ENCODE peak calls at places on chromosome 16, in five cellular contexts. One of them, this sample, is unnamed.

GRCh38 chr16:2697401-2697948 is 15.2 kb downstream of the KCTD5 start:
- DNase-seq in retina: no peak
- DNase-seq in GF-D8: no peak
- DNase-seq in CD8-positive, alpha-beta memory T cell: no peak
- DNase-seq in activated B cell treated with CpG ODN at 0.5 μM for 24 hours: no peak
- DNase-seq in this sample: no peak

GRCh38 chr16:73432794-73433455 is 385.0 kb upstream of the ZFHX3 start:
- DNase-seq in retina: no peak
- DNase-seq in GF-D8: no peak
- DNase-seq in CD8-positive, alpha-beta memory T cell: no peak
- DNase-seq in activated B cell treated with CpG ODN at 0.5 μM for 24 hours: no peak
- DNase-seq in this sample: no peak

GRCh38 chr16:4936181-4936990 is 562 bp downstream of the PPL start:
- DNase-seq in retina: peak; percentile 40
- DNase-seq in GF-D8: no peak
- DNase-seq in CD8-positive, alpha-beta memory T cell: no peak
- DNase-seq in activated B cell treated with CpG ODN at 0.5 μM for 24 hours: no peak
- DNase-seq in this sample: no peak

GRCh38 chr16:1895068-1895467 is 23.1 kb upstream of the MEIOB start:
- DNase-seq in retina: no peak
- DNase-seq in GF-D8: no peak
- DNase-seq in CD8-positive, alpha-beta memory T cell: no peak
- DNase-seq in activated B cell treated with CpG ODN at 0.5 μM for 24 hours: no peak
- DNase-seq in this sample: no peak

GRCh38 chr16:3650631-3651265 is 3.7 kb upstream of the DNASE1 start:
- DNase-seq in retina: no peak
- DNase-seq in GF-D8: no peak
- DNase-seq in CD8-positive, alpha-beta memory T cell: no peak
- DNase-seq in activated B cell treated with CpG ODN at 0.5 μM for 24 hours: no peak
- DNase-seq in this sample: no peak

GRCh38 chr16:88069397-88070168 is 118.3 kb downstream of the BANP start:
- DNase-seq in retina: no peak
- DNase-seq in GF-D8: no peak
- DNase-seq in CD8-positive, alpha-beta memory T cell: no peak
- DNase-seq in activated B cell treated with CpG ODN at 0.5 μM for 24 hours: peak; percentile 79
- DNase-seq in this sample: no peak

GRCh38 chr16:87850009-87851006 is 19.0 kb downstream of the SLC7A5 start:
- DNase-seq in retina: peak; percentile 88
- DNase-seq in GF-D8: no peak
- DNase-seq in CD8-positive, alpha-beta memory T cell: peak; percentile 70
- DNase-seq in activated B cell treated with CpG ODN at 0.5 μM for 24 hours: peak; percentile 66
- DNase-seq in this sample: no peak

GRCh38 chr16:16915771-16916170 is 536.8 kb downstream of the NPIPA7 start:
- DNase-seq in retina: no peak
- DNase-seq in GF-D8: no peak
- DNase-seq in CD8-positive, alpha-beta memory T cell: no peak
- DNase-seq in activated B cell treated with CpG ODN at 0.5 μM for 24 hours: no peak
- DNase-seq in this sample: no peak

GRCh38 chr16:46972971-46973456 is 460 bp downstream of the DNAJA2 start:
- DNase-seq in retina: peak; percentile 80
- DNase-seq in GF-D8: no peak
- DNase-seq in CD8-positive, alpha-beta memory T cell: peak; percentile 46
- DNase-seq in activated B cell treated with CpG ODN at 0.5 μM for 24 hours: peak; percentile 50
- DNase-seq in this sample: peak; percentile 12

GRCh38 chr16:53678756-53679334 is 24.8 kb downstream of the RPGRIP1L start:
- DNase-seq in retina: no peak
- DNase-seq in GF-D8: no peak
- DNase-seq in CD8-positive, alpha-beta memory T cell: no peak
- DNase-seq in activated B cell treated with CpG ODN at 0.5 μM for 24 hours: no peak
- DNase-seq in this sample: no peak

GRCh38 chr16:1407749-1408148 is 6.8 kb downstream of the UNKL start:
- DNase-seq in retina: no peak
- DNase-seq in GF-D8: no peak
- DNase-seq in CD8-positive, alpha-beta memory T cell: no peak
- DNase-seq in activated B cell treated with CpG ODN at 0.5 μM for 24 hours: no peak
- DNase-seq in this sample: no peak

GRCh38 chr16:14378684-14379467 is 251.2 kb downstream of the PARN start:
- DNase-seq in retina: no peak
- DNase-seq in GF-D8: no peak
- DNase-seq in CD8-positive, alpha-beta memory T cell: no peak
- DNase-seq in activated B cell treated with CpG ODN at 0.5 μM for 24 hours: no peak
- DNase-seq in this sample: no peak

GRCh38 chr16:84599528-84600202 is 18.2 kb downstream of the COTL1 start:
- DNase-seq in retina: peak; percentile 83
- DNase-seq in GF-D8: peak; percentile 97
- DNase-seq in CD8-positive, alpha-beta memory T cell: no peak
- DNase-seq in activated B cell treated with CpG ODN at 0.5 μM for 24 hours: peak; percentile 55
- DNase-seq in this sample: peak; percentile 41

GRCh38 chr16:67934306-67935095 is 2.1 kb downstream of the PSMB10 start:
- DNase-seq in retina: no peak
- DNase-seq in GF-D8: no peak
- DNase-seq in CD8-positive, alpha-beta memory T cell: no peak
- DNase-seq in activated B cell treated with CpG ODN at 0.5 μM for 24 hours: no peak
- DNase-seq in this sample: no peak

GRCh38 chr16:54540525-54541180 is 254.1 kb upstream of the IRX3 start:
- DNase-seq in retina: no peak
- DNase-seq in GF-D8: no peak
- DNase-seq in CD8-positive, alpha-beta memory T cell: no peak
- DNase-seq in activated B cell treated with CpG ODN at 0.5 μM for 24 hours: no peak
- DNase-seq in this sample: no peak

GRCh38 chr16:49216593-49216992 is 65.0 kb downstream of the CBLN1 start:
- DNase-seq in retina: no peak
- DNase-seq in GF-D8: no peak
- DNase-seq in CD8-positive, alpha-beta memory T cell: no peak
- DNase-seq in activated B cell treated with CpG ODN at 0.5 μM for 24 hours: no peak
- DNase-seq in this sample: no peak

GRCh38 chr16:83045790-83046189 is 419.0 kb downstream of the CDH13 start:
- DNase-seq in retina: no peak
- DNase-seq in GF-D8: no peak
- DNase-seq in CD8-positive, alpha-beta memory T cell: no peak
- DNase-seq in activated B cell treated with CpG ODN at 0.5 μM for 24 hours: no peak
- DNase-seq in this sample: no peak

GRCh38 chr16:71214771-71215381 is 15.6 kb downstream of the HYDIN start:
- DNase-seq in retina: no peak
- DNase-seq in GF-D8: no peak
- DNase-seq in CD8-positive, alpha-beta memory T cell: no peak
- DNase-seq in activated B cell treated with CpG ODN at 0.5 μM for 24 hours: no peak
- DNase-seq in this sample: no peak

GRCh38 chr16:76052725-76053124 is 224.5 kb upstream of the CNTNAP4 start:
- DNase-seq in retina: no peak
- DNase-seq in GF-D8: no peak
- DNase-seq in CD8-positive, alpha-beta memory T cell: no peak
- DNase-seq in activated B cell treated with CpG ODN at 0.5 μM for 24 hours: no peak
- DNase-seq in this sample: no peak

GRCh38 chr16:47492428-47493357 is 31.6 kb downstream of the PHKB start:
- DNase-seq in retina: no peak
- DNase-seq in GF-D8: peak; percentile 53
- DNase-seq in CD8-positive, alpha-beta memory T cell: no peak
- DNase-seq in activated B cell treated with CpG ODN at 0.5 μM for 24 hours: peak; percentile 53
- DNase-seq in this sample: peak; percentile 67

GRCh38 chr16:9040766-9041430 is 50.5 kb upstream of the HAPSTR1 start:
- DNase-seq in retina: no peak
- DNase-seq in GF-D8: no peak
- DNase-seq in CD8-positive, alpha-beta memory T cell: no peak
- DNase-seq in activated B cell treated with CpG ODN at 0.5 μM for 24 hours: no peak
- DNase-seq in this sample: no peak

GRCh38 chr16:27676807-27677206 is 126.9 kb downstream of the KATNIP start:
- DNase-seq in retina: no peak
- DNase-seq in GF-D8: no peak
- DNase-seq in CD8-positive, alpha-beta memory T cell: no peak
- DNase-seq in activated B cell treated with CpG ODN at 0.5 μM for 24 hours: no peak
- DNase-seq in this sample: no peak

GRCh38 chr16:29900102-29900887 is at the start of gene ASPHD1:
- DNase-seq in retina: peak; percentile 86
- DNase-seq in GF-D8: no peak
- DNase-seq in CD8-positive, alpha-beta memory T cell: peak; percentile 73
- DNase-seq in activated B cell treated with CpG ODN at 0.5 μM for 24 hours: no peak
- DNase-seq in this sample: peak; percentile 83

GRCh38 chr16:9476744-9477143 is 385.3 kb downstream of the HAPSTR1 start:
- DNase-seq in retina: no peak
- DNase-seq in GF-D8: no peak
- DNase-seq in CD8-positive, alpha-beta memory T cell: no peak
- DNase-seq in activated B cell treated with CpG ODN at 0.5 μM for 24 hours: no peak
- DNase-seq in this sample: no peak

GRCh38 chr16:67431805-67432476 is 1.0 kb downstream of the HSD11B2 start:
- DNase-seq in retina: no peak
- DNase-seq in GF-D8: no peak
- DNase-seq in CD8-positive, alpha-beta memory T cell: no peak
- DNase-seq in activated B cell treated with CpG ODN at 0.5 μM for 24 hours: no peak
- DNase-seq in this sample: no peak

GRCh38 chr16:85209526-85210121 is 97.4 kb upstream of the CIBAR2 start:
- DNase-seq in retina: no peak
- DNase-seq in GF-D8: no peak
- DNase-seq in CD8-positive, alpha-beta memory T cell: no peak
- DNase-seq in activated B cell treated with CpG ODN at 0.5 μM for 24 hours: no peak
- DNase-seq in this sample: no peak

GRCh38 chr16:19008770-19009169 is 25.0 kb downstream of the TMC7 start:
- DNase-seq in retina: no peak
- DNase-seq in GF-D8: no peak
- DNase-seq in CD8-positive, alpha-beta memory T cell: no peak
- DNase-seq in activated B cell treated with CpG ODN at 0.5 μM for 24 hours: no peak
- DNase-seq in this sample: no peak

GRCh38 chr16:51888021-51888420 is 658.9 kb downstream of the TOX3 start:
- DNase-seq in retina: no peak
- DNase-seq in GF-D8: no peak
- DNase-seq in CD8-positive, alpha-beta memory T cell: no peak
- DNase-seq in activated B cell treated with CpG ODN at 0.5 μM for 24 hours: no peak
- DNase-seq in this sample: no peak

GRCh38 chr16:71484006-71484893 is 4.9 kb downstream of the ZNF19 start:
- DNase-seq in retina: peak; percentile 95
- DNase-seq in GF-D8: peak; percentile 29
- DNase-seq in CD8-positive, alpha-beta memory T cell: peak; percentile 87
- DNase-seq in activated B cell treated with CpG ODN at 0.5 μM for 24 hours: peak; percentile 75
- DNase-seq in this sample: peak; percentile 88

GRCh38 chr16:87951550-87952538 is 610 bp downstream of the BANP start:
- DNase-seq in retina: peak; percentile 74
- DNase-seq in GF-D8: no peak
- DNase-seq in CD8-positive, alpha-beta memory T cell: no peak
- DNase-seq in activated B cell treated with CpG ODN at 0.5 μM for 24 hours: no peak
- DNase-seq in this sample: no peak

GRCh38 chr16:89602273-89602951 is 11.0 kb upstream of the DPEP1 start:
- DNase-seq in retina: peak; percentile 80
- DNase-seq in GF-D8: peak; percentile 18
- DNase-seq in CD8-positive, alpha-beta memory T cell: peak; percentile 32
- DNase-seq in activated B cell treated with CpG ODN at 0.5 μM for 24 hours: no peak
- DNase-seq in this sample: no peak